ENCODE peak calls at places on chromosomes 6 and 20, in five cellular contexts. One of them, this sample, is unnamed.

GRCh38 chr6:170116643-170117042 is 174.2 kb downstream of the DLL1 start:
- DNase-seq in A549: no peak
- DNase-seq in body of pancreas: peak; percentile 7
- DNase-seq in spleen: peak; percentile 72
- DNase-seq in Peyer's patch: peak; percentile 42
- DNase-seq in this sample: peak; percentile 27

GRCh38 chr6:11847515-11848244 is 69.1 kb upstream of the ADTRP start:
- DNase-seq in spleen: no peak
- DNase-seq in A549: no peak
- DNase-seq in Peyer's patch: no peak
- DNase-seq in body of pancreas: no peak
- DNase-seq in this sample: no peak

GRCh38 chr6:82017316-82017715 is 230.2 kb downstream of the IBTK start:
- DNase-seq in A549: peak; percentile 8
- DNase-seq in spleen: no peak
- DNase-seq in body of pancreas: no peak
- DNase-seq in Peyer's patch: peak; percentile 59
- DNase-seq in this sample: no peak

GRCh38 chr20:49865559-49865958 is 49.8 kb downstream of the SPATA2 start:
- DNase-seq in body of pancreas: no peak
- DNase-seq in A549: no peak
- DNase-seq in Peyer's patch: no peak
- DNase-seq in spleen: no peak
- DNase-seq in this sample: no peak

GRCh38 chr6:132087391-132087790 is 136.2 kb upstream of the CCN2 start:
- DNase-seq in A549: no peak
- DNase-seq in Peyer's patch: no peak
- DNase-seq in body of pancreas: no peak
- DNase-seq in spleen: no peak
- DNase-seq in this sample: no peak

GRCh38 chr6:157094038-157094437 is 229.3 kb downstream of the TMEM242 start:
- DNase-seq in spleen: no peak
- DNase-seq in body of pancreas: no peak
- DNase-seq in Peyer's patch: no peak
- DNase-seq in A549: no peak
- DNase-seq in this sample: no peak

GRCh38 chr20:23988561-23988960 is at the start of gene GGTLC1:
- DNase-seq in spleen: peak; percentile 47
- DNase-seq in A549: no peak
- DNase-seq in body of pancreas: no peak
- DNase-seq in Peyer's patch: no peak
- DNase-seq in this sample: no peak

GRCh38 chr6:56713285-56713684 is 70.6 kb upstream of the DST start:
- DNase-seq in spleen: no peak
- DNase-seq in body of pancreas: no peak
- DNase-seq in Peyer's patch: peak; percentile 51
- DNase-seq in A549: no peak
- DNase-seq in this sample: no peak

GRCh38 chr6:444653-445275 is 53.2 kb downstream of the IRF4 start:
- DNase-seq in Peyer's patch: peak; percentile 51
- DNase-seq in body of pancreas: no peak
- DNase-seq in A549: no peak
- DNase-seq in spleen: peak; percentile 59
- DNase-seq in this sample: no peak

GRCh38 chr20:51116765-51117686 is 94.1 kb upstream of the KCNG1 start:
- DNase-seq in spleen: peak; percentile 49
- DNase-seq in body of pancreas: no peak
- DNase-seq in Peyer's patch: no peak
- DNase-seq in A549: no peak
- DNase-seq in this sample: no peak

GRCh38 chr6:111423055-111423633 is 59.9 kb downstream of the REV3L start:
- DNase-seq in A549: no peak
- DNase-seq in Peyer's patch: no peak
- DNase-seq in body of pancreas: no peak
- DNase-seq in spleen: no peak
- DNase-seq in this sample: no peak

GRCh38 chr6:34911822-34912221 is 22.8 kb downstream of the ANKS1A start:
- DNase-seq in A549: no peak
- DNase-seq in spleen: no peak
- DNase-seq in body of pancreas: no peak
- DNase-seq in Peyer's patch: no peak
- DNase-seq in this sample: no peak

GRCh38 chr20:43191946-43192847 is 2.5 kb upstream of the PTPRT start:
- DNase-seq in Peyer's patch: no peak
- DNase-seq in spleen: no peak
- DNase-seq in A549: peak; percentile 31
- DNase-seq in body of pancreas: peak; percentile 31
- DNase-seq in this sample: no peak

GRCh38 chr20:46255440-46256104 is 52.7 kb downstream of the CDH22 start:
- DNase-seq in Peyer's patch: peak; percentile 75
- DNase-seq in body of pancreas: peak; percentile 82
- DNase-seq in spleen: peak; percentile 81
- DNase-seq in A549: no peak
- DNase-seq in this sample: peak; percentile 93

GRCh38 chr6:168013250-168013915 is 15.9 kb downstream of the KIF25 start:
- DNase-seq in Peyer's patch: no peak
- DNase-seq in spleen: no peak
- DNase-seq in A549: no peak
- DNase-seq in body of pancreas: no peak
- DNase-seq in this sample: no peak

GRCh38 chr6:112180095-112180820 is 74.1 kb downstream of the LAMA4 start:
- DNase-seq in body of pancreas: peak; percentile 30
- DNase-seq in A549: peak; percentile 38
- DNase-seq in Peyer's patch: peak; percentile 49
- DNase-seq in spleen: no peak
- DNase-seq in this sample: no peak

GRCh38 chr6:158222066-158222465 is 53.9 kb downstream of the GTF2H5 start:
- DNase-seq in Peyer's patch: no peak
- DNase-seq in spleen: no peak
- DNase-seq in body of pancreas: no peak
- DNase-seq in A549: no peak
- DNase-seq in this sample: no peak

GRCh38 chr20:49712918-49713778 is 530 bp downstream of the B4GALT5 start:
- DNase-seq in spleen: peak; percentile 88
- DNase-seq in A549: peak; percentile 27
- DNase-seq in body of pancreas: peak; percentile 41
- DNase-seq in Peyer's patch: peak; percentile 61
- DNase-seq in this sample: peak; percentile 88

GRCh38 chr20:5841492-5841891 is 91.3 kb downstream of the SHLD1 start:
- DNase-seq in body of pancreas: no peak
- DNase-seq in Peyer's patch: no peak
- DNase-seq in spleen: no peak
- DNase-seq in A549: no peak
- DNase-seq in this sample: no peak

GRCh38 chr6:10310826-10311225 is 104.0 kb downstream of the TFAP2A start:
- DNase-seq in A549: no peak
- DNase-seq in body of pancreas: no peak
- DNase-seq in Peyer's patch: no peak
- DNase-seq in spleen: no peak
- DNase-seq in this sample: no peak

GRCh38 chr6:82385546-82385945 is 21.9 kb downstream of the TPBG start:
- DNase-seq in Peyer's patch: no peak
- DNase-seq in body of pancreas: no peak
- DNase-seq in spleen: no peak
- DNase-seq in A549: no peak
- DNase-seq in this sample: no peak

GRCh38 chr6:33641602-33642001 is 20.5 kb downstream of the ITPR3 start:
- DNase-seq in Peyer's patch: no peak
- DNase-seq in body of pancreas: no peak
- DNase-seq in A549: no peak
- DNase-seq in spleen: no peak
- DNase-seq in this sample: no peak

GRCh38 chr6:13012977-13013680 is 296.6 kb downstream of the PHACTR1 start:
- DNase-seq in Peyer's patch: no peak
- DNase-seq in body of pancreas: peak; percentile 83
- DNase-seq in spleen: no peak
- DNase-seq in A549: no peak
- DNase-seq in this sample: peak; percentile 77

GRCh38 chr6:117494283-117494682 is 11.8 kb downstream of the DCBLD1 start:
- DNase-seq in body of pancreas: no peak
- DNase-seq in spleen: no peak
- DNase-seq in Peyer's patch: no peak
- DNase-seq in A549: no peak
- DNase-seq in this sample: no peak

GRCh38 chr6:9168669-9169068 is 733.3 kb upstream of the SLC35B3 start:
- DNase-seq in A549: no peak
- DNase-seq in body of pancreas: no peak
- DNase-seq in spleen: no peak
- DNase-seq in Peyer's patch: no peak
- DNase-seq in this sample: no peak

GRCh38 chr6:122696079-122696478 is 83.4 kb upstream of the FABP7 start:
- DNase-seq in Peyer's patch: no peak
- DNase-seq in body of pancreas: no peak
- DNase-seq in A549: no peak
- DNase-seq in spleen: no peak
- DNase-seq in this sample: no peak

GRCh38 chr6:155050311-155050710 is 55.2 kb downstream of the TIAM2 start:
- DNase-seq in body of pancreas: no peak
- DNase-seq in A549: no peak
- DNase-seq in spleen: no peak
- DNase-seq in Peyer's patch: no peak
- DNase-seq in this sample: no peak

GRCh38 chr6:37550436-37550835 is 50.7 kb upstream of the CCDC167 start:
- DNase-seq in body of pancreas: no peak
- DNase-seq in Peyer's patch: no peak
- DNase-seq in spleen: no peak
- DNase-seq in A549: no peak
- DNase-seq in this sample: no peak

GRCh38 chr6:108766419-108766818 is 81.8 kb upstream of the ARMC2 start:
- DNase-seq in spleen: no peak
- DNase-seq in A549: no peak
- DNase-seq in Peyer's patch: no peak
- DNase-seq in body of pancreas: no peak
- DNase-seq in this sample: no peak

GRCh38 chr6:125746731-125747588 is 2.5 kb upstream of the HEY2 start:
- DNase-seq in spleen: peak; percentile 83
- DNase-seq in Peyer's patch: peak; percentile 87
- DNase-seq in body of pancreas: peak; percentile 82
- DNase-seq in A549: no peak
- DNase-seq in this sample: no peak
- H3K27ac ChIP-seq in spleen: peak overlapping the region; percentile 11
- H3K27ac ChIP-seq in Peyer's patch: peak overlapping the region; percentile 79
- H3K27ac ChIP-seq in body of pancreas: peak overlapping the region; percentile 86
- H3K27ac ChIP-seq in A549: no peak overlapping the region
- H3K27ac ChIP-seq in this sample: peak overlapping the region; percentile 87

GRCh38 chr6:80005406-80005805 is 957 bp downstream of the TTK start:
- DNase-seq in body of pancreas: no peak
- DNase-seq in A549: no peak
- DNase-seq in Peyer's patch: no peak
- DNase-seq in spleen: no peak
- DNase-seq in this sample: no peak
- H3K4me3 ChIP-seq in body of pancreas: no peak overlapping the region
- H3K4me3 ChIP-seq in A549: peak overlapping the region; percentile 79
- H3K4me3 ChIP-seq in Peyer's patch: no peak overlapping the region
- H3K4me3 ChIP-seq in spleen: peak overlapping the region; percentile 85
- H3K4me3 ChIP-seq in this sample: no peak overlapping the region

GRCh38 chr20:63471002-63471718 is 1.3 kb downstream of the KCNQ2 start:
- DNase-seq in Peyer's patch: no peak
- DNase-seq in A549: no peak
- DNase-seq in body of pancreas: no peak
- DNase-seq in spleen: no peak
- DNase-seq in this sample: no peak
- H3K27ac ChIP-seq in Peyer's patch: no peak overlapping the region
- H3K27ac ChIP-seq in A549: no peak overlapping the region
- H3K27ac ChIP-seq in body of pancreas: no peak overlapping the region
- H3K27ac ChIP-seq in spleen: no peak overlapping the region
- H3K27ac ChIP-seq in this sample: no peak overlapping the region

GRCh38 chr20:32984631-32985354 is 19.4 kb downstream of the SUN5 start:
- DNase-seq in Peyer's patch: no peak
- DNase-seq in A549: no peak
- DNase-seq in body of pancreas: no peak
- DNase-seq in spleen: peak; percentile 33
- DNase-seq in this sample: no peak

GRCh38 chr20:32985596-32985995 is 18.6 kb downstream of the SUN5 start:
- DNase-seq in body of pancreas: no peak
- DNase-seq in A549: no peak
- DNase-seq in spleen: peak; percentile 52
- DNase-seq in Peyer's patch: no peak
- DNase-seq in this sample: no peak

GRCh38 chr20:32988008-32988407 is 16.2 kb downstream of the SUN5 start:
- DNase-seq in body of pancreas: no peak
- DNase-seq in Peyer's patch: no peak
- DNase-seq in A549: no peak
- DNase-seq in spleen: peak; percentile 35
- DNase-seq in this sample: no peak

GRCh38 chr20:32987044-32987825 is 17.0 kb downstream of the SUN5 start:
- DNase-seq in spleen: peak; percentile 34
- DNase-seq in body of pancreas: no peak
- DNase-seq in A549: no peak
- DNase-seq in Peyer's patch: no peak
- DNase-seq in this sample: no peak

DNA sequence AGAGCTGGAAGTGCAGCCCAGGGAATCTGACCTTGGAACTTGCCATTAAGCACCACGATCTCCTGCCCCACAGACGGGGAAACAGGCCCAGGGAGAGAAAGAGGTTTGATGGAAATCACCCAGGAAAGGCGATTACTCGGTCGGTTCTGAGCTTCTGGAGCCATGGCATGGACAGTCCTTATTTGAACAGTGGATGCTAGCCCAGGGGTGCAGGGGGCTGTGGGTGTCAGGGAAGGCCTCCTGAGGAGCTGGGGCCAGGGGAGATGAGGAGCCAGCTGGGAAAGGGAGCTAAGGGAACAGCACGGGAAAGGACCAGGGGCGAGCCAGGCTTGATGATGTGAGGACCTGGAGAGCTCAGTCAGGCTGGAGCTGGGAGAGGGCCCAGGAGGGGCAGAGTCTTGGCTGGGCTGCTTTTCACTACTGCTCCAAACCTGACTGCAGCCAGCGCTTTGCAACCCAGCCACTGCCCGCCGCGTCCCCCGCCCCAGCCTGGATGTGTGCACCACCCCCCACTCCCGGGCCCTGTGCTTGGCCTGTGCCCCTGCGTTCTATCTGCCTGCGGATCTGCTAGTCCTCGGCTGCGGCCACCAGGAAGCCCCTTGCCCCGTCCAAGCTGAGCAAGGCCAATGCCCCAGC is 17.8 kb downstream of the SUN5 start:
- DNase-seq in spleen: peak; percentile 56
- DNase-seq in body of pancreas: no peak
- DNase-seq in A549: no peak
- DNase-seq in Peyer's patch: no peak
- DNase-seq in this sample: no peak
- H3K4me3 ChIP-seq in spleen: no peak overlapping the region
- H3K4me3 ChIP-seq in body of pancreas: no peak overlapping the region
- H3K4me3 ChIP-seq in A549: no peak overlapping the region
- H3K4me3 ChIP-seq in Peyer's patch: no peak overlapping the region
- H3K4me3 ChIP-seq in this sample: no peak overlapping the region

GRCh38 chr6:87322304-87323212 is at the start of gene SMIM8:
- DNase-seq in A549: peak; percentile 64
- DNase-seq in Peyer's patch: peak; percentile 93
- DNase-seq in spleen: peak; percentile 98
- DNase-seq in body of pancreas: peak; percentile 87
- DNase-seq in this sample: peak; percentile 94
- H3K27ac ChIP-seq in A549: peak within 1 kb of the TSS; percentile 94
- H3K27ac ChIP-seq in Peyer's patch: peak within 1 kb of the TSS; percentile 75
- H3K27ac ChIP-seq in spleen: peak within 1 kb of the TSS; percentile 73
- H3K27ac ChIP-seq in body of pancreas: peak within 1 kb of the TSS; percentile 60
- H3K27ac ChIP-seq in this sample: peak within 1 kb of the TSS; percentile 70

This sample was measured in kidney.